ENCODE peak calls at places on chromosomes 2 and 18, in five cellular contexts. F is endodermal cell, I is neural progenitor cell, R is neuronal stem cell, G is mucosa of descending colon. J is an unnamed sample.

GRCh38 chr2:105802587-105802986 is 57.9 kb downstream of the NCK2 start:
- DNase-seq in F (peak), I (no peak), R (no peak), G (no peak), J (no peak)

GRCh38 chr2:25132296-25132630 is 36.1 kb downstream of the POMC start:
- DNase-seq in F (peak), I (peak), R (peak), G (no peak), J (no peak)

GRCh38 chr2:61758991-61759390 is 94.9 kb downstream of the FAM161A start:
- DNase-seq in F (no peak), I (no peak), R (no peak), G (no peak), J (no peak)

GRCh38 chr2:139317259-139317658 is 537.1 kb upstream of the NXPH2 start:
- DNase-seq in F (no peak), I (no peak), R (no peak), G (no peak), J (no peak)

GRCh38 chr2:164662066-164662465 is 40.8 kb upstream of the GRB14 start:
- DNase-seq in F (no peak), I (no peak), R (no peak), G (no peak), J (no peak)

GRCh38 chr18:23682472-23682871 is 6.8 kb upstream of the LAMA3 start:
- DNase-seq in F (no peak), I (no peak), R (no peak), G (no peak), J (no peak)

GRCh38 chr2:42998721-42999120 is 206.3 kb upstream of the HAAO start:
- DNase-seq in F (peak), I (no peak), R (no peak), G (no peak), J (no peak)

GRCh38 chr2:152481881-152482280 is 146.9 kb downstream of the FMNL2 start:
- DNase-seq in F (no peak), I (no peak), R (no peak), G (no peak), J (no peak)

GRCh38 chr2:65357959-65358294 is 74.5 kb downstream of the SPRED2 start:
- DNase-seq in F (no peak), I (no peak), R (no peak), G (no peak), J (no peak)

GRCh38 chr2:65354773-65355172 is 77.6 kb downstream of the SPRED2 start:
- DNase-seq in F (no peak), I (no peak), R (no peak), G (no peak), J (no peak)

GRCh38 chr2:65355190-65355831 is 77.1 kb downstream of the SPRED2 start:
- DNase-seq in F (no peak), I (no peak), R (no peak), G (no peak), J (no peak)

GRCh38 chr2:65358690-65359400 is 73.6 kb downstream of the SPRED2 start:
- DNase-seq in F (no peak), I (no peak), R (no peak), G (no peak), J (no peak)

GRCh38 chr2:65357095-65357958 is 75.1 kb downstream of the SPRED2 start:
- DNase-seq in F (no peak), I (no peak), R (no peak), G (no peak), J (no peak)
- H3K4me3 ChIP-seq in F (no peak), I (no peak), R (no peak), G (no peak), J (no peak)

GRCh38 chr2:239265681-239266435 is 135.0 kb downstream of the HDAC4 start:
- DNase-seq in F (no peak), I (no peak), R (no peak), G (no peak), J (no peak)

GRCh38 chr2:239266779-239267410 is 133.9 kb downstream of the HDAC4 start:
- DNase-seq in F (no peak), I (no peak), R (no peak), G (no peak), J (no peak)

GRCh38 chr2:239267411-239267941 is 133.3 kb downstream of the HDAC4 start:
- DNase-seq in F (no peak), I (peak), R (no peak), G (peak), J (peak)

GRCh38 chr2:239264838-239265651 is 135.8 kb downstream of the HDAC4 start:
- DNase-seq in F (no peak), I (no peak), R (no peak), G (no peak), J (peak)

GRCh38 chr2:239266436-239266770 is 134.4 kb downstream of the HDAC4 start:
- DNase-seq in F (no peak), I (no peak), R (no peak), G (no peak), J (no peak)
- H3K4me3 ChIP-seq in F (no peak), I (no peak), R (no peak), G (no peak), J (peak)

DNA sequence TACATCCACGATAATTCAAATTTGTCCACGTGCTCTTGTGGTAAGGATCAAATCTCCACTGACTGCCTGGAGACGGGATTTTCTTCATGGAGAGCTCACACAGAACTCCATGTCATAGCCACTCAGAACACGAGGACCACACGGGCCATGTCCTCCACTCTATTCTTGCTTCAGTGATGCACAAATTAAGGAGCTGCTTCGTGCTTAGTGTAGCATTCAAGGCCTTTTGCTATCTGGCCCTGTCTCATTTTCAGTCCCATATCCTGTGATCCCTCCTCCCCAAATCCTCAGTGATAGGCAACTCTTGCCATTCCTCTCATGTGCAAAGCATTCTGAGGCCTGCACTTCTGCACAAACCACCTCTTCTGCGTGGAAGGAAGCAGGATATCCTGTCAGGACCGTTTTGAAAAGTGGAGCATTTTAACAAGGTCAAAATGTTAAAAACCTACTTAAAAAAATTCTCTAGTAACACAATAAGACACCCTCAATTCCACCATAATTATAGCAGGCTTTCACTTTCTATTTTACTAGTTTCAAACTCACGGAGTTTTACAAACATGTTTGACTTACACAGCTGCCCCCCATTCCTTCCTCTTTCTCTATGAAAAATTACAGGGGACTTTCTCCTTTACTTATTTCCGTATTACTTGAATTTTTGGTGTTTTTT is 35.2 kb downstream of the ST3GAL5 start:
- DNase-seq in F (no peak), I (no peak), R (no peak), G (no peak), J (peak)
- H3K4me3 ChIP-seq in F (no peak), I (no peak), R (no peak), G (no peak), J (peak)

GRCh38 chr18:48801728-48802542 is 148.8 kb downstream of the SMAD7 start:
- DNase-seq in F (peak), I (no peak), R (no peak), G (no peak), J (no peak)

GRCh38 chr18:48800877-48801727 is 149.7 kb downstream of the SMAD7 start:
- DNase-seq in F (peak), I (no peak), R (no peak), G (no peak), J (no peak)

GRCh38 chr18:48798334-48799197 is 152.2 kb downstream of the SMAD7 start:
- DNase-seq in F (peak), I (no peak), R (no peak), G (no peak), J (no peak)

GRCh38 chr18:48799724-48800315 is 150.9 kb downstream of the SMAD7 start:
- DNase-seq in F (peak), I (no peak), R (no peak), G (no peak), J (no peak)

DNA sequence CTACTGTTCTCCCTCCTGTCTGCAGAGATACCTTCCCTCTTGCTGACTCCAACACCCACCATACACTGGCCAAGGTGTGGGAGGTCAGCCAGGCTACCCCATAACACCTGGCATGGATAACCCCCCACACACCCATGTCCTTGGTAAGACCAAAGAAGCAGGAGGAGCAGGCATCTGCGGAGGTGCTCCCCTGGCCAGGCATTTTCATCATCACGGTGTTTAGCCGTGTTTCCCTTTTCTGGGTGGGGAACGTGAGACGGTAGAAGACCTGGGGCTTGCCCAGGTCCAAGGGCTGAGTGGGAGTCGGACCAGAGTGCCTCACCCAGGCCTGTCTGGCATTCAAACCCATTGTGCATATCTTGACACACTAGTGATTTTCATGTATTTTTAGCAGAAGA is 150.3 kb downstream of the SMAD7 start:
- DNase-seq in F (peak), I (no peak), R (no peak), G (no peak), J (no peak)
- H3K4me3 ChIP-seq in F (no peak), I (no peak), R (no peak), G (no peak), J (no peak)

DNA sequence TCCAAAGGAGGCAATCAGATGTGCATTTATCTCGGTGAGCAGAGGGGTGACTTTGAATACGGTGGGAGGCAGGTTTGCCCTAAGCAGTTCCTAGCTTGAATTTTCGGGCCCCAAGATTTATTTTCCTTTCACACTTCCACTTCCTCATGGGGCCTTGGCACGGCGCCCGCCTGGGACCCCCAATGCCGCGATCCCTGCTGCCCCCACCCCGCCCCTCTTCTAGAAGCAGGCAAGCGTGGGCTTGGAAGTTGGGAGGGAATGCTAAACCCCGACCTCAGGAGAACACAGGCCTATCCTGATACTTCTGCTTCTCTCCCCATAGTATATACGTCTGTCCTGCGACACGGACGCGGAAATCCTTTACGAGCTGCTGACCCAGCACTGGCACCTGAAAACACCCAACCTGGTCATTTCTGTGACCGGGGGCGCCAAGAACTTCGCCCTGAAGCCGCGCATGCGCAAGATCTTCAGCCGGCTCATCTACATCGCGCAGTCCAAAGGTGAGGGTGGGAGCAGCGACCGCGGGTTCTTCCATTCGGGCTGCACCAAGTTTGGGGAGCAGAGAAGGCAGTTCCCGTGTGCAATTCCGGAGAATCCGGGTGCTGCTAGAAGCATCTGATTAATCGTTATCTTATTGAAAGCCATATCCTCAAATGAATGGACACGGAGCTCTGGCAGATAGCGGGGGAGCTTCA is 21.6 kb downstream of the TRPM8 start:
- DNase-seq in F (no peak), I (no peak), R (no peak), G (no peak), J (no peak)
- H3K4me3 ChIP-seq in F (no peak), I (no peak), R (no peak), G (no peak), J (no peak)

GRCh38 chr2:181077128-181077709 is 96.8 kb downstream of the UBE2E3 start:
- DNase-seq in F (no peak), I (peak), R (peak), G (no peak), J (peak)

GRCh38 chr2:181073896-181074295 is 93.5 kb downstream of the UBE2E3 start:
- DNase-seq in F (no peak), I (no peak), R (no peak), G (no peak), J (no peak)

GRCh38 chr2:181076666-181077065 is 96.3 kb downstream of the UBE2E3 start:
- DNase-seq in F (no peak), I (no peak), R (no peak), G (no peak), J (no peak)

GRCh38 chr2:181072486-181072885 is 92.1 kb downstream of the UBE2E3 start:
- DNase-seq in F (no peak), I (no peak), R (no peak), G (no peak), J (no peak)

DNA sequence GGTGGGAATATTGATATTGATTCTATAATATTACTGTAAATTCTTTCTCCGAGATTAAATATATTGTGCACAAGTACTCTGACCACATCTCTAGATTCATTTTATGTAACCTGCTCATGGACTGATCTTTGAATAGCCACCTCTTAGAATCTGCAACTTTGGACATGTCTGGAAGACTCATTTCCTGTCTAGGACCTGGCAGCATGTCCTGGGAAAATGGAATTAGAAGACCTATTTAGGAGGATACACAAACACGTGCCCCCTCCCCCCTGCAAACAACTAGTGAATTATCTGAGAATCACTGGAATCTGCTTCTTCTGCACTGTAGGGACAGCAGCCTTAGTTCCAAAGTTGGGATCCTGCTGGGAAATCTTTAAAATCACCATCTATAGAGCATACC is 94.1 kb downstream of the UBE2E3 start:
- DNase-seq in F (no peak), I (no peak), R (no peak), G (no peak), J (no peak)
- H3K4me3 ChIP-seq in F (no peak), I (no peak), R (no peak), G (no peak), J (no peak)

GRCh38 chr2:181891966-181892794 is 650 bp downstream of the ITPRID2 start:
- DNase-seq in F (peak), I (peak), R (peak), G (peak), J (peak)

GRCh38 chr2:181895788-181896187 is 4.3 kb downstream of the ITPRID2 start:
- DNase-seq in F (no peak), I (no peak), R (no peak), G (no peak), J (no peak)

GRCh38 chr2:181892795-181893435 is 1.4 kb downstream of the ITPRID2 start:
- DNase-seq in F (no peak), I (no peak), R (no peak), G (no peak), J (no peak)

GRCh38 chr2:181896286-181896685 is 4.8 kb downstream of the ITPRID2 start:
- DNase-seq in F (no peak), I (no peak), R (no peak), G (no peak), J (no peak)

DNA sequence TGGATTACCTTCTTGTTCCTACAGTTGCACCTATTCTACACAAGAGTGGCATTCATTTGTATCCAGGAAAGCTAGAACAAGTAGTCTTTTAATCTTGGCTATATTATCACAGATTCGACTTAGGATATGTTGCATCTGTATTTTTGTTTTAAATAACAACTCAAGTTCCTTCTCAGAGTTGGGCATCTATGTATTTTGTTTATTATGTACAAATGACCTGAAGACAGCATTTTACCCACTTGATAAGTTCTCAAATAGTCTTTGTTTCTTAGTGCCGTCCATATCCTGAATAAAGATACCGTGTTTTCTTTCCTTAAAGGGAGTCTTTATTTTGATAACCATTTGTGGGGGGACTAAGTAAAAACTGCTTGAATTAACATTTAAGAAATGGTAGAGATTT is 2.9 kb downstream of the ITPRID2 start:
- DNase-seq in F (no peak), I (no peak), R (no peak), G (no peak), J (no peak)
- H3K4me3 ChIP-seq in F (peak), I (no peak), R (peak), G (no peak), J (no peak)

GRCh38 chr2:60565472-60565871 is 12.0 kb upstream of the BCL11A start:
- DNase-seq in F (no peak), I (peak), R (no peak), G (no peak), J (no peak)

GRCh38 chr2:60567919-60568874 is 14.7 kb upstream of the BCL11A start:
- DNase-seq in F (no peak), I (no peak), R (no peak), G (no peak), J (no peak)

GRCh38 chr2:60569680-60570111 is 16.2 kb upstream of the BCL11A start:
- DNase-seq in F (peak), I (peak), R (no peak), G (no peak), J (no peak)

GRCh38 chr2:60567092-60567491 is 13.6 kb upstream of the BCL11A start:
- DNase-seq in F (no peak), I (no peak), R (no peak), G (no peak), J (no peak)

DNA sequence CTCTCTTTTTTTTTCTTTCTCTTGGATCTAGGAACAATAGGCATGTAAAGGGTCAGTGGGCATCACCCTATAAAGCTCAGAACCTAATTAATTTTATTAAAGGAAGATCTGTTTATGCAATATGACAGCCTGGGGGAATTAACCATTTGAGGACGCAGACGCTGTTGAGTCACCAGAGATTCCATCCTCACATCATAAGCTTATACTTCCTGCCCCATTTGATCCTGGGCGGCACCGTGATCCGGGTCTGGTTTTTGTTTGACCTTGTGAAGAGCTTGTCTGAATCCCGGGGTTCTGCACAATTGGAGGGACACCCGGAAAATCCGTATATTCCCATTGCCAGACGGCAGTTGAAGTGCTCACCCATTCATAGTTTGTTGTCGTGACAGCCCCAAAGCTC is 16.8 kb upstream of the BCL11A start:
- DNase-seq in F (no peak), I (no peak), R (no peak), G (no peak), J (no peak)
- H3K4me3 ChIP-seq in F (peak), I (peak), R (no peak), G (no peak), J (no peak)

J was measured in Jurkat, Clone E6-1.